ENCODE peak calls at places on chromosomes 7 and 10, in five cellular contexts. P, E, W, H and D are unnamed samples.

GRCh38 chr7:1247527-1248041 is 14.9 kb downstream of the UNCX start:
- DNase-seq in W (no peak), H (peak), E (no peak), P (no peak), D (no peak)

GRCh38 chr7:46534593-46535271 is 613.7 kb upstream of the IGFBP3 start:
- DNase-seq in P (peak), H (peak), E (peak), W (peak), D (no peak)

GRCh38 chr10:3935933-3936359 is 150.9 kb upstream of the KLF6 start:
- DNase-seq in W (peak), H (peak), P (peak), E (no peak), D (no peak)

GRCh38 chr10:54402576-54402975 is 398.5 kb downstream of the PCDH15 start:
- DNase-seq in W (no peak), E (no peak), P (peak), H (no peak), D (no peak)

GRCh38 chr7:103660455-103661371 is 214.7 kb upstream of the SLC26A5 start:
- DNase-seq in H (no peak), P (peak), W (no peak), E (no peak), D (no peak)

GRCh38 chr7:16071246-16071857 is 350.0 kb downstream of the CRPPA start:
- DNase-seq in H (no peak), P (peak), E (no peak), W (peak), D (no peak)

GRCh38 chr7:143222782-143223181 is 945 bp downstream of the TAS2R40 start:
- DNase-seq in W (no peak), P (no peak), E (no peak), H (peak), D (peak)

GRCh38 chr10:71406878-71407277 is 10.2 kb downstream of the CDH23 start:
- DNase-seq in H (no peak), W (no peak), E (no peak), P (no peak), D (no peak)

GRCh38 chr7:7647495-7648036 is 7.0 kb downstream of the UMAD1 start:
- DNase-seq in P (no peak), H (no peak), W (no peak), E (no peak), D (no peak)

GRCh38 chr7:115851291-115851690 is 179.3 kb downstream of the TFEC start:
- DNase-seq in P (peak), W (no peak), E (no peak), H (no peak), D (no peak)

GRCh38 chr10:24814568-24815313 is 91.1 kb upstream of the ARHGAP21 start:
- DNase-seq in E (no peak), W (no peak), P (peak), H (no peak), D (no peak)

GRCh38 chr10:48400850-48401220 is 94.4 kb downstream of the MAPK8 start:
- DNase-seq in W (no peak), P (no peak), H (no peak), E (no peak), D (no peak)

GRCh38 chr7:123783820-123784219 is 35.0 kb upstream of the WASL start:
- DNase-seq in P (no peak), W (no peak), H (no peak), E (no peak), D (no peak)

GRCh38 chr10:8279598-8279997 is 225.1 kb downstream of the GATA3 start:
- DNase-seq in W (no peak), H (no peak), E (no peak), P (peak), D (no peak)

GRCh38 chr7:154886591-154886990 is 116.3 kb downstream of the PAXIP1 start:
- DNase-seq in P (no peak), W (no peak), H (no peak), E (no peak), D (no peak)

GRCh38 chr10:35574924-35575352 is 30.2 kb upstream of the GJD4 start:
- DNase-seq in P (peak), H (no peak), W (no peak), E (peak), D (no peak)

GRCh38 chr7:21981524-21981923 is 35.8 kb upstream of the CDCA7L start:
- DNase-seq in H (no peak), W (no peak), E (no peak), P (no peak), D (no peak)

GRCh38 chr10:31678573-31679122 is 250.0 kb downstream of the ARHGAP12 start:
- DNase-seq in E (no peak), P (no peak), H (no peak), W (no peak), D (no peak)

GRCh38 chr10:71767420-71768035 is 5.8 kb downstream of the VSIR start:
- DNase-seq in H (peak), W (peak), E (no peak), P (peak), D (no peak)

GRCh38 chr7:130273081-130273699 is 6.5 kb downstream of the CPA2 start:
- DNase-seq in P (peak), H (no peak), E (no peak), W (no peak), D (no peak)

DNA sequence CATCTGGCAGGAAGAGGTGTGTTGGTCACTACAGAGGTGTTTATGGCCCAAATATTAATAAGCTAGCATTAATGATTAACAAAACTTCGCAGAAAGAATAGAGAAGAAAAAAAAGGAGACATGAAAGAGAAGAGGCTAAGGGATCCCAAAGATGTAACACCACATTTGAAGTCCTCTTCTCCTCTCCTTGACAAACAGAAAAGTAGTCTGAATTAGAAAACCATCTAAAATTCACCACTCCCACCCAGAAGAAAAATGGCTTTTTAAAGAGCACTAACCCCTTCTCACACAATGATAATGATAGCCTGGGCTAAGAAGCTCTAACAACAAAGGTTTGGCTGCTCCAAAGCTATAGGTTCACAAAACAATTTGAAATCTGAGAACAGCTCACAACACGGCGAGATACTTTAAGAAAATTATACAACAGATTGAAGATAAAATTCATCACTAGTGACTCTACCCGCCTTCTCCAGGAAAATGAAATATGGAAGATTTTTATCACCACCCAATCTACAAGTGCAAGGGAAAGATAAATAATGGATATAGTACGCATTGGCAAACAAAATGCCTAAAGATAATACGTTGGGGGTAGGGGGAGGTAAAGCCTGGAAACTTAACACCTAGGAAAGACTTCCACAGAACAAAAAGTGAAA is 7.4 kb downstream of the ITGB1 start:
- DNase-seq in P (no peak), W (no peak), E (no peak), H (no peak), D (no peak)
- H3K4me3 ChIP-seq in P (peak), W (no peak), E (no peak), H (no peak), D (no peak)

DNA sequence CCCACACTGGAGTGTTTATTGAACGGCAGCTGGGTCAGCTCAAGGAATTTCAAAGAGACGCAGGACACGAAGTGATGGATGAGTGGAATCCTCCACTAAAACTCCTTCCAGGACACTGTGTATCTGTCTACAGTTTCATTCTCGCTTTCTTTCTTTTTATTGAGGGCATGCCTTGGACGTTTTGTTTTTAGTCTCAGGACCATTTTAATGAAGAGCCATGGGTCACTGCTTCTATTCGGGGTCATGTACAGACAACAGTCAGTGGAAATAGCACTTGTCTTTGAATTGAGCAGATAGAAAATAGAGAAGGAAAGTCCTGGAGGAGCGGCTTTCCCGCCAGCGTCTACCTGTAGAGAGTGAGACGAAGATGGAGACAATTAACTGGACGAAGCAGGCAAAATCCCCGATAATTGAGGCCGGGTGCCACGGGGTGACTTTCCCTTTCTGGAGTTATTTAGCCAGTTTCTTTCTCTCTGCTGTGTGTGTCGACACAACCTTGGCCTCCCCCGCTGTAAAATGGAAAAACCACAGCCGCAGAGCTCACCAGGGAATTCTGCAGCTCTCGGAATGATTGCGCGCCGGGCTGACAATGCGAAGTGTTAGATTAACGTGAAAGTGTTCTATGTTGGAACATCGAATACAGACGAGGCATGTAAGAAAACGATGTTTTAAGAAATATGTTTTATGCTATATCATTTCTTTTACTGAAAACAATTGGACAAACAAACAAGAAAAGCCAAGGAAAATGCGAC is 129.0 kb downstream of the DNAJB6 start:
- DNase-seq in H (no peak), E (no peak), W (no peak), P (peak), D (no peak)
- H3K4me3 ChIP-seq in H (no peak), E (no peak), W (no peak), P (no peak), D (no peak)

GRCh38 chr7:85130702-85131101 is 56.2 kb downstream of the SEMA3D start:
- DNase-seq in H (no peak), P (no peak), E (no peak), W (no peak), D (no peak)
- H3K4me3 ChIP-seq in H (no peak), P (no peak), E (no peak), W (no peak), D (no peak)

GRCh38 chr10:17785276-17785935 is 23.7 kb upstream of the MRC1 start:
- DNase-seq in W (no peak), E (no peak), H (no peak), P (peak), D (no peak)

GRCh38 chr10:17781856-17782255 is 27.3 kb upstream of the MRC1 start:
- DNase-seq in E (no peak), P (no peak), W (no peak), H (no peak), D (peak)

GRCh38 chr10:17782921-17783665 is 26.1 kb upstream of the MRC1 start:
- DNase-seq in W (no peak), P (peak), H (no peak), E (no peak), D (peak)

GRCh38 chr10:17784701-17785100 is 24.4 kb upstream of the MRC1 start:
- DNase-seq in E (no peak), H (no peak), P (peak), W (no peak), D (no peak)

DNA sequence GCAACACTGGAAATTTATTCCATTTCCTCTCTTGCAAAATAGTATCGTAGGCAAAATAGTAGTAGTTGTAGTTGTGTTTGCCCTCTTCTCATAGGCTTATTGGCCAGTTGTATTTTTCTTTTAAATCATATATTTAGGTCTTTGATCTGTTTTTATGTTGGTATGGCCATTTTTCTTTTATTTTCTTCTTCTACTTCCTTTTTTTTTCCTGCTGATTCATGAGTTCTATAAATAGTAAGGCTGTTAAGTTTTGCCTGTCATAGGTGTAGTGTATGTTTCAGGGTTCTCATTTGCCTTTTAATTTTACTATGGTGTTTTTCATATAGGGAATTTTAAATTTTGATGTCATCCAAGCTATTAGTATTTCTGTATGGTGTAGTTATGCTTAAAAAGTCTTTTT is 25.4 kb upstream of the MRC1 start:
- DNase-seq in E (no peak), H (no peak), P (no peak), W (no peak), D (no peak)
- H3K4me3 ChIP-seq in E (no peak), H (no peak), P (no peak), W (no peak), D (no peak)

DNA sequence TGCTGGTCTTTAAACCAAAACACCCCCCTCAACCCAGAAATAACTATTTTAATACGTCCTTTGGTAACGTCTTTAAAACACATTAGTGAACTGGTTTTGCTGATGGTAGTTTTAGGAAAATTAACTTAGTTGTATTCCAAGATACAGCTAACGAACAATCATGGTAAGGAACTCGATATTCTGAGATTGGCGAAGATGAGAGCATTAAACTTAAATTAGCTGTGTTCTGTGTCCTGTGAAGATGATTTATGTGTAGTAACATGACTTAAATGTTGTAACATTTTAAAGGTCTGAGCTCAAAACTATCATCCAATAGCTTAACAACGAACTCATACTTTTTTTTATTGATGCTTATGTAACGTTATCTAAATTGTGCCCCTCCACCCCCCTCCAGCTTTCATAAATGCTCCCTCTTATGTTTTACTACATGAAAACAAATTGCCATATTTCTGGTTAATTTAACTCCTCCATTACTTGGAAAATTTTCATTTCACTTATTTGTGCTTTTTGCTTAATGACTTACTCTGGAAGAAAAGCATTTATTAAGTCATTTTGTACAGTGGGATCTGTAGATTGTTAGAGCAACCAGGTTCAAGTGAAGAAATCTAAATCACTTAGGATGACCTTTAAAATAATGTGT is 1.7 kb downstream of the SDK1 start:
- DNase-seq in W (no peak), P (no peak), H (no peak), E (no peak), D (no peak)
- H3K4me3 ChIP-seq in W (no peak), P (no peak), H (peak), E (no peak), D (peak)